ENCODE peak calls at places on chromosomes 6 and 20, in five cellular contexts. Y is heart right ventricle, W is bronchial epithelial cell, L is GM13976, R is Panc1. E is an unnamed sample.

GRCh38 chr20:20641783-20642182 is 70.7 kb downstream of the RALGAPA2 start:
- DNase-seq in Y (no peak), L (no peak), R (no peak), W (no peak), E (no peak)

GRCh38 chr20:45880988-45881788 is at the start of gene ZSWIM1:
- DNase-seq in R (peak), Y (peak), L (peak), W (peak), E (peak)

GRCh38 chr6:498795-499231 is 107.3 kb downstream of the IRF4 start:
- DNase-seq in R (no peak), W (no peak), L (peak), Y (no peak), E (peak)

GRCh38 chr6:99024089-99024488 is 76.3 kb upstream of the FBXL4 start:
- DNase-seq in W (no peak), L (no peak), R (no peak), Y (no peak), E (no peak)

GRCh38 chr6:112016335-112016734 is 37.6 kb upstream of the CCN6 start:
- DNase-seq in W (peak), R (no peak), Y (no peak), L (no peak), E (peak)

GRCh38 chr6:53373638-53374037 is 24.9 kb upstream of the ELOVL5 start:
- DNase-seq in W (peak), L (no peak), R (no peak), Y (no peak), E (no peak)

GRCh38 chr6:141635621-141636020 is 497.1 kb upstream of the GJE1 start:
- DNase-seq in W (no peak), L (no peak), R (no peak), Y (no peak), E (no peak)

GRCh38 chr6:30735668-30736314 is 6.7 kb downstream of the FLOT1 start:
- DNase-seq in L (no peak), R (no peak), W (no peak), Y (no peak), E (no peak)

GRCh38 chr6:105838156-105838555 is 248.0 kb upstream of the PRDM1 start:
- DNase-seq in W (no peak), Y (no peak), R (no peak), L (no peak), E (peak)

GRCh38 chr20:21229163-21229562 is 74.0 kb upstream of the XRN2 start:
- DNase-seq in Y (no peak), W (peak), R (no peak), L (no peak), E (no peak)

GRCh38 chr6:22631101-22631500 is 61.7 kb downstream of the HDGFL1 start:
- DNase-seq in Y (no peak), L (no peak), W (no peak), R (no peak), E (peak)

GRCh38 chr6:120871416-120872261 is 462.6 kb downstream of the TBC1D32 start:
- DNase-seq in R (no peak), W (no peak), Y (no peak), L (no peak), E (no peak)

GRCh38 chr6:138227316-138227781 is 9.1 kb upstream of the PBOV1 start:
- DNase-seq in L (no peak), R (no peak), Y (no peak), W (no peak), E (no peak)

GRCh38 chr6:126531273-126531672 is 191.4 kb downstream of the CENPW start:
- DNase-seq in W (peak), L (no peak), R (no peak), Y (no peak), E (no peak)

GRCh38 chr6:167571550-167571949 is 246.7 kb downstream of the TTLL2 start:
- DNase-seq in W (no peak), Y (no peak), R (no peak), L (no peak), E (no peak)

GRCh38 chr20:51404297-51405060 is 138.0 kb downstream of the NFATC2 start:
- DNase-seq in R (no peak), W (no peak), L (peak), Y (no peak), E (peak)

DNA sequence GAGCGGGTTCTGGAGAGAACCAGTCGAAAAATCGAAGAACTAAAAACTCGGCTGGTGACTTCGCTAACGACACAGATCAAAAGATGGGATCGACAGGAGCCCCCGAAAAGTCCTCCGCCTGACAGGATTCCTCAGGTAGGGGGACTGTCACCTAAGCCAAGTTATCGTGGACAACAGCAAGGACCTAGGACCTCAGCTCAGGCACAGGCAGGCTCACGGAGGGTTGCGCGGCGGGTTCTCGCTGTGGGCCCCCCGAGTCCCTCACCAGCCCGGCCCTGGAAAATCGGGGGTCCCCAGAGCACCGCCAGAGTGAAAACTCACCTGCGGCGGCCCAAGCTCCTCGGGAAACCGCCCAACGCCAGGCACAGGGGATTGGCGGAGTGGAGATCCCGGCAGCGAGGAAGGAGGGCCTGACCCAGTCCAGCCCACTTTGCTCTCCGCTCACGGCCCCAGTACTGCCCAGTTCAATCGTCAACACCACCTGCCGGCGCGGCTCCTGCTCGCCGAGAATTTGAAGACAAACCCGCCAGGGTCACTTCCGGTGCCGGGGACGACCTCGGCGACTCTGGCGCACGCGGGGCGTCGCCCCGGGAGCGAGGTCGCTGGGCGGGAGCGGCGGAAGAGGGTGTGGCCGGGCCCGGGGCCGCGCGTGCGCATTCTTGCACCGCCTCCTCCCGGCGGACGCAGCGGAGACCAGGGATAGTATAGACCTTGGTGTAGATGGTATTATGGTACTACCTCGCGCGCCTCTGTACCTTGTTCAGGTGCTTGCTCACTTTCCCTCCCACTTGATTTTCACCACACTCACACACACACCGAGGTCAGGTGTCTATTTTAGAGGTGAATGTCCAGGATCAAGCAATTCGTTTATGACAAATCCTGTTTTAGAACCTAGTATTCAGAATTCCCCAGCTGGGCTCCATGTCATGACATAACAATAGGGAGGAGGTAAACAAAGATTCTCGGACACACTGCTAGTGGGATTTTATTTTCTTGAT is at the start of gene KATNA1:
- DNase-seq in W (peak), R (peak), L (peak), Y (peak), E (peak)
- TF ChIP-seq CTCF in W (peak), R (no peak), L (no peak), Y (peak), E (no peak)

GRCh38 chr6:50824505-50824904 is 5.8 kb downstream of the TFAP2B start:
- DNase-seq in L (no peak), W (no peak), R (no peak), Y (no peak), E (no peak)
- TF ChIP-seq CTCF in L (no peak), W (no peak), R (no peak), Y (no peak), E (no peak)

DNA sequence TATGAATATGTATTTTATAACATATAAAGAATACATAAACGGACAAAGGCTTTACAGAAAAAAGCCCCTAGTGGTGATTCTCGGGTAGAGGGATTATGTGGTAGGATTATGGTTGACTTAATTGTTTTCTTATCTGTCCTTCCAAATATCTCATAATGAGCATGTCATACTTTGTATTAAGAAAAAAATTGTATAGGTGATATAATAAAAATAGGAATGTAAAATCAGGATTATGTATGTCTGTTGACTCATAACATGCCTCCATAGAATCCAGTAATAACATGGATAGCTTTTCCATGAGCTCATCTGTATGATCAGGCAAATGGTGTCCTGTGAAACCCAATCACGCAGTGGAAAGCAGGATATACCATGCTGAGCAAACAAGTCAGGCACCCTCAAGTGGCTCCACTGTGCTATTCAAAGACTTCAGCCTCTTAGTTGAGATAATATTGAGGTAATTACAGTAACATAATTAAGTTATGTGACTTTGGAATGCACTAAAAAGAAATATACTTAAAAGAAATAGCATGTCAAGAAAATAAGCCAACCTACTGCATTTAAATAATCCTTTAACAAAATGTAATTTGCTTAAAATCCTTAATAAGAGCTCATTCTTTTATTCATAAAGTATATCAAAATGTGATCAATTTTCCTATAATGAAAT is 39.6 kb upstream of the PRELID3B start:
- DNase-seq in L (no peak), W (peak), Y (no peak), R (no peak), E (no peak)
- TF ChIP-seq CTCF in L (no peak), W (peak), Y (peak), R (peak), E (peak)

GRCh38 chr20:39429716-39430115 is 467.6 kb downstream of the DHX35 start:
- DNase-seq in R (no peak), Y (no peak), W (peak), L (no peak), E (no peak)
- TF ChIP-seq CTCF in R (peak), Y (peak), W (peak), L (no peak), E (no peak)

DNA sequence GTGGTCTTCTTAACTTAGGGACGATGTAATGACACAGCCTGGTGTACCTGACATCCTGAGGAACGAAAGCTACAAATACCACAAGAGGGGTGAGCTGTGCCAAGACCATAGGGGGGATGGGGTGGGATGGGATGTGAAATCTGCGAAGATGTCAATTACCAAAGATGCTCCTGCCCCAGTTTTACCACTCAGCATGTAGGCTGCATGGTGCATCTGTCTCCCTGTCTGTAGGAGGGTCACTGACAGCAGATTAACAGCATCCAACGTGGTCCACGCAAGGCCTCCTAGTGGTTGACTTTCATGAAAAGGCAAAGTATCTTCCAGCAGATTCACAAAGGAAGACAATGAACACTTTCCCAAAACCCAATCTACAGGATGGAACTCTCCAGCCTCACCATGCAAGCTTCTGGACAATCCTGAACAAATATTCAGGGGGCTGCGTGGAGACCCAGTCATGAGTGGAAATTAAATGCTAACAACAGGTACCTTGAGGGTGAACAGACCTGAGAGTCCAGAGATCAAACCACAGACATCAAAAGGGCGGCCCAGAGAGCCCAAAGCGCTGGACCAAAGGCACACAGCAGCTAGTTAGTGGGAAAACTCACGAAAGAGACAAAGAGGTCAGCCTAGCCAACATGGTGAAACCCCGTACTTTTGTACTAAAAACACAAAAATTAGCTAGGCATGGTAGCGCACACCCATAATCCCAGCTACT is 44.4 kb downstream of the ZMYND8 start:
- DNase-seq in L (no peak), W (no peak), R (no peak), Y (no peak), E (no peak)
- TF ChIP-seq CTCF in L (no peak), W (no peak), R (no peak), Y (no peak), E (no peak)

GRCh38 chr6:43951063-43951755 is 176.0 kb downstream of the MRPL14 start:
- DNase-seq in W (no peak), L (no peak), Y (peak), R (no peak), E (peak)

GRCh38 chr6:43953794-43954310 is 173.4 kb downstream of the MRPL14 start:
- DNase-seq in Y (peak), L (no peak), R (no peak), W (no peak), E (peak)

GRCh38 chr6:43953256-43953655 is 174.0 kb downstream of the MRPL14 start:
- DNase-seq in L (no peak), R (no peak), W (no peak), Y (no peak), E (no peak)

GRCh38 chr6:43951756-43952675 is 175.2 kb downstream of the MRPL14 start:
- DNase-seq in Y (no peak), L (no peak), R (no peak), W (no peak), E (no peak)

DNA sequence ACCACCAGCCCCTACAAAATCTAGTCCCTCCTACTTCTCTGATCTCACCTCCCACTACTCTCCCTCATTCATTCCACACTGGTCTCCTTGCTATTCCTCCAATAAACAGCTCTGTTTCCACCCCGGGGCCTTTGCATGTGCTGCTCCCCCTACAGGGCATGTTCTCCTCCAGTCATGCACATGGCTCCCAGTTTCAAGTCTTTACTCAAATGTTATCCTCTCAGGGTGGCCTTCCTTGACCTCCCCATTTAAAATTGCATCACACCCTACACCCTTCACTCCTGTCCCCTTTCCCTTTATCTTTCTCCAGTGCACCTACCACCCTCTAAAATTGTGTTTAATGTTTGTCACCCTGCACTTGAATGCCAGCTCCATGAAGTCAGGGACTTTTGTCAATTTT is 174.5 kb downstream of the MRPL14 start:
- DNase-seq in Y (no peak), R (no peak), W (no peak), L (no peak), E (no peak)
- TF ChIP-seq CTCF in Y (no peak), R (peak), W (no peak), L (no peak), E (peak)